ENCODE peak calls at places on chromosomes 6 and 20, in ten cellular contexts. Q is T-helper 17 cell, J is aorta, P is GM18507, B is T1000, I is uterus, Z is nucleus accumbens, D is T-helper 1 cell, C is Kasumi-1, K is EL. O is an unnamed sample.

GRCh38 chr6:140774080-140774505 is 1358.6 kb upstream of the GJE1 start:
- DNase-seq in Q (no peak), J (no peak), P (no peak), B (no peak), I (no peak), Z (no peak), D (no peak), C (peak; percentile 51), K (peak; percentile 67), O (no peak)

GRCh38 chr6:140043357-140043756 is 668.9 kb upstream of the CITED2 start:
- DNase-seq in Q (no peak), J (no peak), P (no peak), B (no peak), I (peak; percentile 42), Z (no peak), D (no peak), C (peak; percentile 46), K (peak; percentile 95), O (no peak)

GRCh38 chr6:119132211-119133004 is 53.9 kb upstream of the FAM184A start:
- DNase-seq in Q (no peak), J (no peak), P (no peak), B (no peak), I (no peak), Z (no peak), D (no peak), C (no peak), K (no peak), O (no peak)

GRCh38 chr20:18359854-18360253 is 71.5 kb downstream of the ZNF133 start:
- DNase-seq in Q (no peak), J (no peak), P (no peak), B (no peak), I (no peak), Z (no peak), D (no peak), C (no peak), K (no peak), O (no peak)

GRCh38 chr6:150637266-150637665 is 37.6 kb downstream of the PLEKHG1 start:
- DNase-seq in Q (no peak), J (no peak), P (no peak), B (no peak), I (no peak), Z (no peak), D (no peak), C (no peak), K (no peak), O (no peak)

GRCh38 chr6:142845624-142846458 is 99.1 kb downstream of the HIVEP2 start:
- DNase-seq in Q (peak; percentile 35), J (peak; percentile 92), P (no peak), B (peak; percentile 71), I (peak; percentile 79), Z (peak; percentile 64), D (peak; percentile 37), C (peak; percentile 36), K (peak; percentile 96), O (peak; percentile 51)

GRCh38 chr20:10953437-10953836 is 279.6 kb upstream of the JAG1 start:
- DNase-seq in Q (no peak), J (no peak), P (no peak), B (no peak), I (no peak), Z (no peak), D (no peak), C (no peak), K (no peak), O (no peak)

GRCh38 chr20:38724603-38725457 is 544 bp downstream of the SLC32A1 start:
- DNase-seq in Q (no peak), J (no peak), P (no peak), B (no peak), I (no peak), Z (no peak), D (no peak), C (no peak), K (no peak), O (no peak)

GRCh38 chr6:2476376-2476775 is 231.0 kb upstream of the GMDS start:
- DNase-seq in Q (no peak), J (no peak), P (no peak), B (no peak), I (no peak), Z (no peak), D (no peak), C (no peak), K (peak; percentile 27), O (no peak)

GRCh38 chr20:19880256-19881079 is 122.4 kb downstream of the RIN2 start:
- DNase-seq in Q (no peak), J (no peak), P (no peak), B (peak; percentile 55), I (no peak), Z (no peak), D (no peak), C (no peak), K (peak; percentile 84), O (no peak)

GRCh38 chr20:40640667-40641066 is 48.4 kb downstream of the MAFB start:
- DNase-seq in Q (no peak), J (no peak), P (no peak), B (no peak), I (no peak), Z (no peak), D (no peak), C (no peak), K (no peak), O (no peak)

GRCh38 chr6:34439442-34439841 is 13.6 kb upstream of the RPS10 start:
- DNase-seq in Q (no peak), J (no peak), P (no peak), B (no peak), I (no peak), Z (no peak), D (no peak), C (no peak), K (no peak), O (no peak)

GRCh38 chr6:30743099-30744053 is 889 bp upstream of the FLOT1 start:
- DNase-seq in Q (peak; percentile 23), J (peak; percentile 82), P (no peak), B (no peak), I (peak; percentile 60), Z (no peak), D (no peak), C (peak; percentile 60), K (peak; percentile 41), O (peak; percentile 52)

GRCh38 chr6:80643881-80644280 is 537.4 kb downstream of the BCKDHB start:
- DNase-seq in Q (no peak), J (no peak), P (no peak), B (no peak), I (no peak), Z (no peak), D (no peak), C (no peak), K (no peak), O (no peak)